ENCODE peak calls at places on chromosomes 2 and 18, in four cellular contexts. One of them, this sample, is unnamed.
A peak's percentile ranks its signal among the peaks of the same experiment; 100 is the strongest.

GRCh38 chr2:208025814-208026184 is 472 bp upstream of the PLEKHM3 start:
- DNase-seq in A549: no peak
- DNase-seq in choroid plexus epithelial cell: peak; percentile 23
- DNase-seq in MCF 10A: no peak
- DNase-seq in this sample: no peak

GRCh38 chr2:86052265-86052664 is 53.4 kb downstream of the POLR1A start:
- DNase-seq in A549: no peak
- DNase-seq in choroid plexus epithelial cell: no peak
- DNase-seq in MCF 10A: no peak
- DNase-seq in this sample: no peak

GRCh38 chr2:238267884-238268680 is 20.3 kb downstream of the PER2 start:
- DNase-seq in choroid plexus epithelial cell: no peak
- DNase-seq in A549: no peak
- DNase-seq in MCF 10A: peak; percentile 12
- DNase-seq in this sample: no peak

GRCh38 chr2:74502720-74503505 is 3.5 kb upstream of the LBX2 start:
- DNase-seq in MCF 10A: no peak
- DNase-seq in A549: peak; percentile 79
- DNase-seq in choroid plexus epithelial cell: peak; percentile 87
- DNase-seq in this sample: peak; percentile 80

GRCh38 chr2:282693-283263 is 5.1 kb downstream of the ALKAL2 start:
- DNase-seq in A549: no peak
- DNase-seq in choroid plexus epithelial cell: no peak
- DNase-seq in MCF 10A: no peak
- DNase-seq in this sample: no peak

GRCh38 chr2:47724221-47724981 is 58.5 kb upstream of the MSH6 start:
- DNase-seq in MCF 10A: peak; percentile 4
- DNase-seq in choroid plexus epithelial cell: no peak
- DNase-seq in A549: no peak
- DNase-seq in this sample: no peak

GRCh38 chr2:26969089-26969844 is 1.2 kb upstream of the MAPRE3 start:
- DNase-seq in A549: no peak
- DNase-seq in choroid plexus epithelial cell: peak; percentile 84
- DNase-seq in MCF 10A: no peak
- DNase-seq in this sample: no peak

GRCh38 chr2:18067980-18068379 is 189.5 kb downstream of the KCNS3 start:
- DNase-seq in A549: no peak
- DNase-seq in MCF 10A: no peak
- DNase-seq in choroid plexus epithelial cell: no peak
- DNase-seq in this sample: no peak

GRCh38 chr18:21314721-21315120 is 72.7 kb downstream of the GREB1L start:
- DNase-seq in choroid plexus epithelial cell: no peak
- DNase-seq in A549: no peak
- DNase-seq in MCF 10A: peak; percentile 43
- DNase-seq in this sample: no peak

GRCh38 chr2:23901966-23902942 is 24.7 kb downstream of the ATAD2B start:
- DNase-seq in A549: no peak
- DNase-seq in MCF 10A: peak; percentile 76
- DNase-seq in choroid plexus epithelial cell: peak; percentile 60
- DNase-seq in this sample: no peak

DNA sequence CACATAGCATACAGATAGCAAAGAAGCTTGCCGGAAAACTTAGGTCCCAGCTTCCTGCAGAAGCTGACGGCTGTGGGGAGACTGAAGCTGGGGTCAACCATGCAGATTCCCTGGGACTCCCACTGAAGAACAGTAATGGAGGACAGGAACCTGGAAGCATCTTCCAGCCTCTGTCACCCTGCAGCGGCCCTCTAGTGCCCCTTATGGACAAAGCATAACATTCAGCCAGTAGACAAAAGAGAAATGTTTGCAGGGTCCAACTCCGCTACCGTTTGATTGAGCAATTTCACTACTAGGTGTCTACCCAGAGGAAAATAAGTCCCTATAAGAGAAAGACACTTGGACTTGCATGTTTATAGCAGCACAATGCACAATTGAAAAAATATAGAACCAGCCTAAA is 460.6 kb downstream of the CNTNAP5 start:
- DNase-seq in MCF 10A: no peak
- DNase-seq in choroid plexus epithelial cell: no peak
- DNase-seq in A549: no peak
- DNase-seq in this sample: no peak
- TF ChIP-seq CTCF in MCF 10A: no peak
- TF ChIP-seq CTCF in choroid plexus epithelial cell: no peak
- TF ChIP-seq CTCF in A549: no peak
- TF ChIP-seq CTCF in this sample: no peak

GRCh38 chr2:112646791-112647720 is 1.3 kb downstream of the SLC20A1 start:
- DNase-seq in MCF 10A: no peak
- DNase-seq in choroid plexus epithelial cell: peak; percentile 43
- DNase-seq in A549: no peak
- DNase-seq in this sample: no peak

GRCh38 chr2:112644933-112645395 is 775 bp upstream of the SLC20A1 start:
- DNase-seq in A549: no peak
- DNase-seq in choroid plexus epithelial cell: peak; percentile 65
- DNase-seq in MCF 10A: no peak
- DNase-seq in this sample: no peak

GRCh38 chr2:112644155-112644932 is 1.4 kb upstream of the SLC20A1 start:
- DNase-seq in MCF 10A: peak; percentile 57
- DNase-seq in choroid plexus epithelial cell: no peak
- DNase-seq in A549: no peak
- DNase-seq in this sample: peak; percentile 20

GRCh38 chr2:112646102-112646719 is 472 bp downstream of the SLC20A1 start:
- DNase-seq in A549: no peak
- DNase-seq in MCF 10A: no peak
- DNase-seq in choroid plexus epithelial cell: no peak
- DNase-seq in this sample: peak; percentile 49

DNA sequence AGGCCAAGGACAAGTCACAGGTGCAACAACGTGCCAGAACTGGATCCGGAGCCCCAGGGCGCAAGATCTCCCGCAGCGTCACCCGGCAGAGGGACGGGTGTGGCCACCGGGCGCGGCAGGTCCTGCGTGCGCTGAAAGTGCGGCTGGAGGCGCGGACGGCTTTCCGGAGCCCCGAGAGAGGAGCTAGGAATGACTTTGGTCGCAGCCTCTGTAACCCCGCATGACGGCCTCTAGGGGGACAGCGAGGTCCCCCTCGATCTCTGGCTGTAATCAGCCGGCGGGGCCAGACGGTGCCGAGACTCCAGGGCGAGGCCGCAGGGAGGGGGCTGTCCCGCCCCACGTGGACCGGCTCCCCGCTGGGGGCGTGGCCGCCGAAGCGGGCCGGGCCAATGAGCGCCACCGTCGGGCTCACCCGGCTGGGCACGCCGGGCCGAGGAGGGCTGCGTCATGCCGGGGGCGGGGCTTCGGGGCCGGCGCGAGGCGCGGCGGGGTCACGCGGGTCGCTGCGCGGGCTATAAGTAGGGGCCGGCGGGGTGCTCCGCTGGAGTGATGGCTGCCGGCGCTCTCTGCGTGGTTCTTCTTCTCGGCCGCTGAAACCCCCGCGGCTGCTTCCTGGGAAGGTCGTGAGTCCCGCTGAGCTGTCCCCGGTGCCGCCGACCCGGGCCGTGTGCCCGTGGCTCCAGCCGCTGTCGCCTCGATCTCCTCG is at the start of gene SLC20A1:
- DNase-seq in MCF 10A: peak; percentile 93
- DNase-seq in choroid plexus epithelial cell: peak; percentile 94
- DNase-seq in A549: peak; percentile 81
- DNase-seq in this sample: peak; percentile 99
- TF ChIP-seq CTCF in MCF 10A: peak; percentile 37
- TF ChIP-seq CTCF in choroid plexus epithelial cell: peak; percentile 8
- TF ChIP-seq CTCF in A549: peak; percentile 45
- TF ChIP-seq CTCF in this sample: peak; percentile 58

GRCh38 chr2:120503793-120504571 is 158.0 kb downstream of the INHBB start:
- DNase-seq in A549: no peak
- DNase-seq in MCF 10A: peak; percentile 32
- DNase-seq in choroid plexus epithelial cell: no peak
- DNase-seq in this sample: no peak
- TF ChIP-seq CTCF in A549: no peak
- TF ChIP-seq CTCF in MCF 10A: no peak
- TF ChIP-seq CTCF in choroid plexus epithelial cell: no peak
- TF ChIP-seq CTCF in this sample: no peak

GRCh38 chr18:22363867-22364463 is 53.8 kb downstream of the CTAGE1 start:
- DNase-seq in MCF 10A: peak; percentile 30
- DNase-seq in A549: no peak
- DNase-seq in choroid plexus epithelial cell: peak; percentile 72
- DNase-seq in this sample: no peak
- TF ChIP-seq CTCF in MCF 10A: peak; percentile 27
- TF ChIP-seq CTCF in A549: no peak
- TF ChIP-seq CTCF in choroid plexus epithelial cell: peak; percentile 62
- TF ChIP-seq CTCF in this sample: no peak

DNA sequence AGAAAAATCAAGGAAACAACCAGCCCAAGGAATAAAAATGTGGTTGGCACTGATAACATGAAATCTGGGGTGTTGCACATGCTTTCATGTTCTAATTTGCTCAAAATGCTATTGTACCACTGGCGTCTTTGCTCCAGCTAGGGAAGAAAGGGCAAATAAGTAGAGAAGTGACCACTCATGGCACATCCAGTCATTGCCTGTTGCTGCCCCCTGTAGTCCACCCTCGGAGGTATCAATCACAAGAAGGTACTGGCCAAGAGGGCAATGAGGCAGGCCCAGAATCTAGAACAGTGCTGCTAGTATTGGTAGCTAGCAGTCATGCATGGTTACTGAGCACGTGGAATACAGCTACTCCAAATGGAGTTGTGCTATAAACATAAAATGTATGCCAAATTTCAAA is 213.4 kb downstream of the CDCA7 start:
- DNase-seq in choroid plexus epithelial cell: peak; percentile 30
- DNase-seq in A549: no peak
- DNase-seq in MCF 10A: peak; percentile 52
- DNase-seq in this sample: peak; percentile 73
- TF ChIP-seq CTCF in choroid plexus epithelial cell: peak; percentile 49
- TF ChIP-seq CTCF in A549: peak; percentile 53
- TF ChIP-seq CTCF in MCF 10A: peak; percentile 26
- TF ChIP-seq CTCF in this sample: peak; percentile 69

DNA sequence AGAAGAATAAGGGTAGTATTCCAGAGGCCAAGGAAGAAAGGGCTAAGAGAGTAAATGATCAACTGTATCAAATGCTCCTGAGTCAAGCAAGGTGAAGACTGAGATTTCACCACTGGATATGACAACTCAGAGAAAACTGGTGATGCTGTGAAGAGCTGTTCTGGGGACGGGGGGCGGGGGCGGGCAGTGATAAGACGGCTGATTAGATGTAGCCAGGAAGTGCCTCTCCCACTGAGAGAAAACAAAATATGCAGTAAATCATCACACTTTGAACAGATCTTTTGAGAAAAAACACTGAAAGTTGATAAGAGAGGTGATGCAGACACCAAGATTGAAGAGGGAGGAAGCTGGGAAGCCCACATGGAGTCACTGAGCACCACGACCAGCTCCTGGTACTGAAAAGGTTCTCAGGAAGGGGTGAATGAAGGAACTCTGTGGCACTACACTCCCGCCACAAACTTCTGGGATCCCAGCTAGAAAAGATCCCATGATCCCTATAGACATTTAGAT is 75.8 kb downstream of the MYO3B start:
- DNase-seq in choroid plexus epithelial cell: no peak
- DNase-seq in A549: no peak
- DNase-seq in MCF 10A: no peak
- DNase-seq in this sample: no peak
- TF ChIP-seq CTCF in choroid plexus epithelial cell: no peak
- TF ChIP-seq CTCF in A549: no peak
- TF ChIP-seq CTCF in MCF 10A: no peak
- TF ChIP-seq CTCF in this sample: no peak

GRCh38 chr2:145481334-145481922 is 961.5 kb upstream of the ZEB2 start:
- DNase-seq in choroid plexus epithelial cell: no peak
- DNase-seq in MCF 10A: no peak
- DNase-seq in A549: no peak
- DNase-seq in this sample: no peak

GRCh38 chr2:145483854-145484253 is 963.9 kb upstream of the ZEB2 start:
- DNase-seq in MCF 10A: no peak
- DNase-seq in A549: no peak
- DNase-seq in choroid plexus epithelial cell: no peak
- DNase-seq in this sample: no peak

GRCh38 chr2:145488571-145488970 is 968.7 kb upstream of the ZEB2 start:
- DNase-seq in MCF 10A: no peak
- DNase-seq in A549: no peak
- DNase-seq in choroid plexus epithelial cell: no peak
- DNase-seq in this sample: no peak

DNA sequence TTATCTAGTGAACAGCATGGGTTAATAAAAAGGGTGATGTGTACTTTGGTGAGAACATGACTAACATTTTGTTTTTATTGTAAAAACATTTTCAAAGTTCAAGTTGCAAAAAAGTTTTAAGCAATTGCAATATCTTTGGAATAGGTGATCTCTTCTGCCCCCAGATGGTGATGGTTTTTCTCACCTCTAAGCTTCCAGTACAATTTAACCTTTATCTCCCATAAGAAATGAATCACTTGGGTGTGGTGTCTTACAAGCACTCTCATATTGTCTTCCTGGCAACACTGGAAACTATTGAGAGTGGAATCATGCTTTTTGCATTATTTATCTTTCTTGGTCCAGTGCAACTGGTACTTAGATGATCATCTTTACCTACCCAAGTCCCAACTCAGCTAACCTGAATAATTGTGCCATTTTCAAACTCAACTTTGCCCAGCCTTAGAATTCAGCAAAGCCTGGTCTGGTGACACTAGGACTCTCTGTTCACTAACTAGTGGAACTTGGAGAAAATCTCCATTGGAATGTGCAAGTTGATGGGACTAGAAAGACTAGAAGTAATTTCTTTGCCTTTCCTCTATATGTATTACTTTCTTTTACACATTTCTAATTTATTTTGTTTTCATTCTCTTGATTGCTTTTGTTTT is 964.6 kb upstream of the ZEB2 start:
- DNase-seq in MCF 10A: peak; percentile 72
- DNase-seq in choroid plexus epithelial cell: peak; percentile 84
- DNase-seq in A549: peak; percentile 1
- DNase-seq in this sample: peak; percentile 26
- TF ChIP-seq CTCF in MCF 10A: peak; percentile 41
- TF ChIP-seq CTCF in choroid plexus epithelial cell: peak; percentile 41
- TF ChIP-seq CTCF in A549: peak; percentile 43
- TF ChIP-seq CTCF in this sample: no peak

GRCh38 chr18:31162419-31162793 is 250 bp downstream of the DSC1 start:
- DNase-seq in choroid plexus epithelial cell: no peak
- DNase-seq in A549: no peak
- DNase-seq in MCF 10A: peak; percentile 11
- DNase-seq in this sample: no peak
- TF ChIP-seq CTCF in choroid plexus epithelial cell: no peak
- TF ChIP-seq CTCF in A549: no peak
- TF ChIP-seq CTCF in MCF 10A: no peak
- TF ChIP-seq CTCF in this sample: no peak